ENCODE peak calls at places on chromosomes 5 and 9, in eight cellular contexts. D is mammary epithelial cell, M is cardiac muscle cell, C is cardiac fibroblast, Q is gastrocnemius medialis, Z is fibroblast of the aortic adventitia, J is heart left ventricle, R is stomach. O is an unnamed sample.

GRCh38 chr5:168822745-168823281 is 243.6 kb upstream of the PANK3 start:
- DNase-seq in C (peak; percentile 44), D (peak; percentile 22), M (no peak), J (peak; percentile 37), R (no peak), Q (peak; percentile 13), Z (peak; percentile 69), O (no peak)

GRCh38 chr9:100213730-100214477 is 114.9 kb downstream of the INVS start:
- DNase-seq in D (no peak), Z (peak; percentile 46), C (peak; percentile 13), R (no peak), M (no peak), J (no peak), Q (no peak), O (peak; percentile 36)

GRCh38 chr5:132825824-132826391 is 4.5 kb downstream of the SHROOM1 start:
- DNase-seq in J (no peak), D (no peak), C (no peak), R (no peak), Q (no peak), M (no peak), Z (no peak), O (no peak)

GRCh38 chr5:180090098-180090768 is 18.7 kb upstream of the RNF130 start:
- DNase-seq in R (peak; percentile 69), Z (peak; percentile 58), D (peak; percentile 30), C (peak; percentile 82), J (peak; percentile 70), Q (peak; percentile 36), M (peak; percentile 91), O (peak; percentile 79)

GRCh38 chr5:127053049-127053448 is 20.3 kb downstream of the C5orf63 start:
- DNase-seq in M (no peak), Z (no peak), D (no peak), J (no peak), C (no peak), Q (no peak), R (no peak), O (no peak)

GRCh38 chr5:34522599-34523381 is 133.3 kb upstream of the RAI14 start:
- DNase-seq in D (peak; percentile 73), Z (peak; percentile 93), R (peak; percentile 75), M (peak; percentile 88), Q (no peak), J (peak; percentile 61), C (peak; percentile 92), O (peak; percentile 74)

GRCh38 chr5:138664276-138664943 is 88.8 kb upstream of the CTNNA1 start:
- DNase-seq in Q (no peak), C (peak; percentile 59), J (no peak), R (no peak), D (peak; percentile 89), Z (peak; percentile 32), M (no peak), O (no peak)

GRCh38 chr5:132799392-132799791 is 13.7 kb upstream of the SOWAHA start:
- DNase-seq in D (peak; percentile 41), Q (no peak), M (no peak), R (no peak), J (no peak), C (no peak), Z (no peak), O (no peak)

GRCh38 chr5:76816110-76816831 is 2.6 kb upstream of the F2RL1 start:
- DNase-seq in M (no peak), Z (peak; percentile 54), Q (no peak), C (no peak), D (peak; percentile 64), R (no peak), J (no peak), O (no peak)

GRCh38 chr9:89744730-89745129 is 139.9 kb downstream of the GADD45G start:
- DNase-seq in J (no peak), Q (no peak), R (no peak), D (peak; percentile 88), M (no peak), C (no peak), Z (no peak), O (no peak)

GRCh38 chr5:82639393-82640144 is 361.4 kb upstream of the RPS23 start:
- DNase-seq in R (no peak), C (peak; percentile 21), J (no peak), Q (no peak), D (no peak), M (no peak), Z (peak; percentile 71), O (no peak)

GRCh38 chr5:65663804-65664521 is 39.1 kb downstream of the SHLD3 start:
- DNase-seq in Z (peak; percentile 33), Q (no peak), M (peak; percentile 23), C (peak; percentile 36), R (no peak), D (peak; percentile 6), J (no peak), O (no peak)

GRCh38 chr9:131736440-131736839 is 3.4 kb downstream of the RAPGEF1 start:
- DNase-seq in Z (no peak), D (no peak), R (no peak), Q (no peak), J (no peak), C (no peak), M (no peak), O (no peak)

GRCh38 chr9:132637351-132637750 is 32.4 kb downstream of the DDX31 start:
- DNase-seq in C (no peak), Z (no peak), J (no peak), D (no peak), M (no peak), R (no peak), Q (no peak), O (no peak)

GRCh38 chr9:95147452-95147851 is 170.1 kb downstream of the FANCC start:
- DNase-seq in Q (no peak), M (no peak), Z (no peak), R (no peak), D (no peak), C (no peak), J (no peak), O (no peak)

GRCh38 chr5:104942735-104943134 is 1380.1 kb upstream of the NUDT12 start:
- DNase-seq in Z (no peak), Q (no peak), C (no peak), D (peak; percentile 11), R (no peak), M (no peak), J (no peak), O (no peak)

GRCh38 chr5:95668216-95668615 is 14.6 kb downstream of the SPATA9 start:
- DNase-seq in R (no peak), Z (peak; percentile 64), D (no peak), Q (no peak), J (no peak), C (peak; percentile 34), M (no peak), O (no peak)

GRCh38 chr5:170307575-170308465 is 10.2 kb upstream of the LCP2 start:
- DNase-seq in M (peak; percentile 62), Z (peak; percentile 71), R (peak; percentile 72), C (peak; percentile 87), D (peak; percentile 92), Q (peak; percentile 85), J (peak; percentile 92), O (peak; percentile 88)

GRCh38 chr5:175778951-175779475 is 92.4 kb upstream of the CPLX2 start:
- DNase-seq in C (peak; percentile 3), Q (no peak), Z (no peak), D (peak; percentile 57), R (no peak), J (no peak), M (no peak), O (peak; percentile 94)

GRCh38 chr5:55568629-55569512 is 34.1 kb upstream of the PLPP1 start:
- DNase-seq in D (no peak), Z (peak; percentile 61), R (no peak), M (no peak), Q (no peak), J (no peak), C (no peak), O (no peak)

GRCh38 chr9:36572515-36573418 is at the start of gene MELK:
- DNase-seq in Q (peak; percentile 62), D (peak; percentile 79), M (peak; percentile 90), C (peak; percentile 77), J (peak; percentile 80), Z (peak; percentile 59), R (peak; percentile 81), O (peak; percentile 98)

GRCh38 chr5:67233075-67233474 is 36.5 kb upstream of the CD180 start:
- DNase-seq in C (peak; percentile 29), M (no peak), J (no peak), D (no peak), Z (peak; percentile 56), R (no peak), Q (peak; percentile 43), O (peak; percentile 75)

GRCh38 chr9:16986441-16987387 is 116.2 kb upstream of the BNC2 start:
- DNase-seq in D (peak; percentile 66), R (no peak), J (no peak), C (peak; percentile 52), Z (peak; percentile 86), Q (no peak), M (no peak), O (peak; percentile 77)

GRCh38 chr9:130034570-130034969 is 8.4 kb downstream of the FNBP1 start:
- DNase-seq in Z (peak; percentile 76), D (peak; percentile 67), M (no peak), Q (no peak), J (no peak), C (peak; percentile 60), R (no peak), O (peak; percentile 58)
- H3K4me3 ChIP-seq in Z (no peak overlapping the region), D (no peak overlapping the region), M (no peak overlapping the region), Q (no peak overlapping the region), J (no peak overlapping the region), C (no peak overlapping the region), R (no peak overlapping the region), O (no peak overlapping the region)

GRCh38 chr5:134370871-134371833 is at the start of gene UBE2B:
- DNase-seq in Z (peak; percentile 100), J (peak; percentile 99), M (peak; percentile 99), R (peak; percentile 98), C (peak; percentile 100), Q (peak; percentile 99), D (peak; percentile 99), O (peak; percentile 99)
- H3K4me3 ChIP-seq in Z (peak within 1 kb of the TSS; percentile 94), J (peak within 1 kb of the TSS; percentile 99), M (peak within 1 kb of the TSS; percentile 90), R (peak within 1 kb of the TSS; percentile 98), C (peak within 1 kb of the TSS; percentile 96), Q (peak within 1 kb of the TSS; percentile 97), D (peak within 1 kb of the TSS; percentile 94), O (peak within 1 kb of the TSS; percentile 96)

DNA sequence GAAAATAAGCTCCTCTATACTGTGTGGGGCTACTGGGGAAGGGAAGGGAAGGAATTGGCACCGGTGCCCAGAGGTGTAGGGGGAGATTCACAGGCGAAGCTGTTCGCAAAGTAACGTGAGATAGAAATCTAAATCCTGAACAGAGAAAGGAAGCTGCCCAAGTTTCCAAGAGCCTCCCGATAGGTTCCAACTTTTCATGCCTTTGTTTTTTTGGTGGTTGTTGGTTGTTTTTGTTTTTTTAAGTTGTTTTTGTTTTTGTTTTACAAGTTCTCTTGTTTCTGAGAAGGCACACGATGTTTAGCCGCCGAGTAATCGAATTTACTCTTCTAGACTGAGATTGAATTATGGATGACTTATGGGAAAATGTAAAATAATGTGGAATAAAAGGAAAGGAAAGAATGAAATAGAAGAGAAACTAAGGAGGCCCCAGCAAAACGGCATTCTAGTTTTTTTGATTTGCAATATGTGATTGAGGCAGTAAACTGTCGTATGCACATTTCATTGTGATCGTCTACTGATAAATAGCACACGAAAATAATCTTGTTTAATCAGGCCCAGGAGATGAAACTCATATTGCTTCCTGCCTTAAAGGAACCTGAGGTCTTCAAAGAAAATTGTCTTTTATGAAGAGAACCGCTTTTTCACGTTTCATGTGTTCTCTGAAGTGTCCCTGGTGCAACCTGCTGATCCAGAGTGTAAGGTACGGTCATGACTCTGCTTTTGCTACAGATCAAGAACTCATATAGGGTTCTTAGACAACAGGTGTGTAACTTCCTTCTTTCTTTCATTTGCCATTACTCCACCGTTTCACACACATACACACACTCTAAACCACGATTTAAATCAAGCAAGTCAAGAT is 1.2 kb upstream of the GNAQ start:
- DNase-seq in D (no peak), C (no peak), J (no peak), M (no peak), R (no peak), Q (no peak), Z (no peak), O (no peak)
- H3K4me3 ChIP-seq in D (peak overlapping the region; percentile 88), C (peak overlapping the region; percentile 76), J (peak overlapping the region; percentile 64), M (peak overlapping the region; percentile 83), R (peak overlapping the region; percentile 85), Q (peak overlapping the region; percentile 53), Z (peak overlapping the region; percentile 91), O (peak overlapping the region; percentile 58)

GRCh38 chr5:141084487-141084989 is 9.9 kb upstream of the PCDHB2 start:
- DNase-seq in J (peak; percentile 40), R (no peak), C (peak; percentile 34), Q (no peak), Z (peak; percentile 30), D (peak; percentile 48), M (peak; percentile 69), O (peak; percentile 58)
- H3K4me3 ChIP-seq in J (peak overlapping the region; percentile 54), R (peak overlapping the region; percentile 34), C (peak overlapping the region; percentile 41), Q (peak overlapping the region; percentile 50), Z (peak overlapping the region; percentile 43), D (peak overlapping the region; percentile 44), M (peak overlapping the region; percentile 52), O (peak overlapping the region; percentile 45)

O was measured in MG63.